ENCODE peak calls at places on chromosomes 2 and 18, in five cellular contexts. S is lower lobe of right lung; F is stimulated activated CD4-positive, alpha-beta T cell treated with anti-CD3 and anti-CD28 coated beads, Interleukin-4, amount 100 ng/mL, for 4 hours; W is mucosa of gallbladder; P is neuronal stem cell. J is an unnamed sample.

GRCh38 chr2:176066645-176067586 is 16.8 kb downstream of the EVX2 start:
- DNase-seq in S (no peak), F (no peak), W (no peak), P (no peak), J (no peak)

GRCh38 chr2:48914477-48915077 is 159.1 kb upstream of the LHCGR start:
- DNase-seq in S (no peak), F (no peak), W (no peak), P (no peak), J (no peak)

GRCh38 chr18:13585379-13586153 is 140.8 kb downstream of the FAM210A start:
- DNase-seq in S (no peak), F (no peak), W (no peak), P (no peak), J (no peak)

GRCh38 chr18:77055429-77056310 is 76.9 kb downstream of the MBP start:
- DNase-seq in S (peak), F (no peak), W (no peak), P (no peak), J (no peak)

GRCh38 chr2:187497140-187497539 is 49.1 kb upstream of the CALCRL start:
- DNase-seq in S (no peak), F (no peak), W (no peak), P (no peak), J (no peak)

GRCh38 chr18:79682896-79683625 is 3.5 kb downstream of the CTDP1 start:
- DNase-seq in S (no peak), F (no peak), W (no peak), P (no peak), J (no peak)

GRCh38 chr2:3493610-3493997 is 25.7 kb downstream of the ADI1 start:
- DNase-seq in S (no peak), F (no peak), W (peak), P (peak), J (no peak)

GRCh38 chr2:216259081-216259480 is 113.2 kb downstream of the MARCHF4 start:
- DNase-seq in S (no peak), F (no peak), W (no peak), P (no peak), J (no peak)

GRCh38 chr2:118618279-118618678 is 229.2 kb downstream of the EN1 start:
- DNase-seq in S (no peak), F (no peak), W (no peak), P (peak), J (no peak)

GRCh38 chr2:23904215-23904614 is 22.7 kb downstream of the ATAD2B start:
- DNase-seq in S (no peak), F (no peak), W (no peak), P (no peak), J (no peak)

J was measured in activated B cell treated with CpG ODN at 0.5 μM for 24 hours.